ENCODE peak calls at places on chromosomes 7 and 10, in nine cellular contexts. One of them, this sample, is unnamed.

GRCh38 chr10:131946321-131946751 is 35.4 kb downstream of the BNIP3 start:
- DNase-seq in adrenal gland: peak; percentile 71
- DNase-seq in cardiac muscle cell: no peak
- DNase-seq in suprapubic skin: no peak
- DNase-seq in CD8-positive, alpha-beta memory T cell: no peak
- DNase-seq in mammary epithelial cell: no peak
- DNase-seq in heart left ventricle: no peak
- DNase-seq in fibroblast of lung: peak; percentile 95
- DNase-seq in PC-3: peak; percentile 87
- DNase-seq in this sample: no peak

GRCh38 chr7:140674899-140675701 is 2.4 kb downstream of the ADCK2 start:
- DNase-seq in adrenal gland: peak; percentile 86
- DNase-seq in cardiac muscle cell: peak; percentile 60
- DNase-seq in suprapubic skin: peak; percentile 57
- DNase-seq in CD8-positive, alpha-beta memory T cell: no peak
- DNase-seq in mammary epithelial cell: no peak
- DNase-seq in heart left ventricle: peak; percentile 39
- DNase-seq in fibroblast of lung: peak; percentile 41
- DNase-seq in PC-3: peak; percentile 56
- DNase-seq in this sample: no peak

GRCh38 chr10:110141747-110142625 is 65.4 kb upstream of the MXI1 start:
- DNase-seq in adrenal gland: peak; percentile 68
- DNase-seq in cardiac muscle cell: peak; percentile 38
- DNase-seq in suprapubic skin: no peak
- DNase-seq in CD8-positive, alpha-beta memory T cell: no peak
- DNase-seq in mammary epithelial cell: no peak
- DNase-seq in heart left ventricle: peak; percentile 79
- DNase-seq in fibroblast of lung: no peak
- DNase-seq in PC-3: no peak
- DNase-seq in this sample: peak; percentile 87

GRCh38 chr7:117279931-117280525 is 42.8 kb downstream of the WNT2 start:
- DNase-seq in adrenal gland: peak; percentile 8
- DNase-seq in cardiac muscle cell: no peak
- DNase-seq in suprapubic skin: peak; percentile 64
- DNase-seq in CD8-positive, alpha-beta memory T cell: no peak
- DNase-seq in mammary epithelial cell: no peak
- DNase-seq in heart left ventricle: no peak
- DNase-seq in fibroblast of lung: no peak
- DNase-seq in PC-3: no peak
- DNase-seq in this sample: no peak

GRCh38 chr7:108497082-108497725 is 28.7 kb downstream of the PNPLA8 start:
- DNase-seq in adrenal gland: peak; percentile 73
- DNase-seq in cardiac muscle cell: peak; percentile 54
- DNase-seq in suprapubic skin: no peak
- DNase-seq in CD8-positive, alpha-beta memory T cell: no peak
- DNase-seq in mammary epithelial cell: peak; percentile 42
- DNase-seq in heart left ventricle: no peak
- DNase-seq in fibroblast of lung: peak; percentile 29
- DNase-seq in PC-3: peak; percentile 74
- DNase-seq in this sample: peak; percentile 45

GRCh38 chr10:79320785-79321493 is 26.3 kb upstream of the PPIF start:
- DNase-seq in adrenal gland: peak; percentile 58
- DNase-seq in cardiac muscle cell: no peak
- DNase-seq in suprapubic skin: no peak
- DNase-seq in CD8-positive, alpha-beta memory T cell: no peak
- DNase-seq in mammary epithelial cell: peak; percentile 99
- DNase-seq in heart left ventricle: peak; percentile 17
- DNase-seq in fibroblast of lung: peak; percentile 84
- DNase-seq in PC-3: peak; percentile 100
- DNase-seq in this sample: no peak

GRCh38 chr7:123846217-123846891 is 1.4 kb downstream of the HYAL4 start:
- DNase-seq in adrenal gland: no peak
- DNase-seq in cardiac muscle cell: no peak
- DNase-seq in suprapubic skin: no peak
- DNase-seq in CD8-positive, alpha-beta memory T cell: no peak
- DNase-seq in mammary epithelial cell: peak; percentile 73
- DNase-seq in heart left ventricle: no peak
- DNase-seq in fibroblast of lung: peak; percentile 15
- DNase-seq in PC-3: peak; percentile 84
- DNase-seq in this sample: no peak

GRCh38 chr10:116271593-116272496 is 1.2 kb downstream of the GFRA1 start:
- DNase-seq in adrenal gland: peak; percentile 11
- DNase-seq in cardiac muscle cell: peak; percentile 39
- DNase-seq in suprapubic skin: peak; percentile 72
- DNase-seq in CD8-positive, alpha-beta memory T cell: no peak
- DNase-seq in mammary epithelial cell: no peak
- DNase-seq in heart left ventricle: peak; percentile 34
- DNase-seq in fibroblast of lung: peak; percentile 11
- DNase-seq in PC-3: no peak
- DNase-seq in this sample: no peak

GRCh38 chr10:11017575-11018425 is at the start of gene CELF2:
- DNase-seq in adrenal gland: peak; percentile 22
- DNase-seq in cardiac muscle cell: peak; percentile 91
- DNase-seq in suprapubic skin: peak; percentile 75
- DNase-seq in CD8-positive, alpha-beta memory T cell: peak; percentile 58
- DNase-seq in mammary epithelial cell: no peak
- DNase-seq in heart left ventricle: peak; percentile 84
- DNase-seq in fibroblast of lung: peak; percentile 23
- DNase-seq in PC-3: no peak
- DNase-seq in this sample: peak; percentile 64

GRCh38 chr7:102860351-102860811 is 52.4 kb upstream of the LRRC17 start:
- DNase-seq in adrenal gland: no peak
- DNase-seq in cardiac muscle cell: no peak
- DNase-seq in suprapubic skin: no peak
- DNase-seq in CD8-positive, alpha-beta memory T cell: no peak
- DNase-seq in mammary epithelial cell: peak; percentile 47
- DNase-seq in heart left ventricle: no peak
- DNase-seq in fibroblast of lung: peak; percentile 92
- DNase-seq in PC-3: peak; percentile 43
- DNase-seq in this sample: no peak

DNA sequence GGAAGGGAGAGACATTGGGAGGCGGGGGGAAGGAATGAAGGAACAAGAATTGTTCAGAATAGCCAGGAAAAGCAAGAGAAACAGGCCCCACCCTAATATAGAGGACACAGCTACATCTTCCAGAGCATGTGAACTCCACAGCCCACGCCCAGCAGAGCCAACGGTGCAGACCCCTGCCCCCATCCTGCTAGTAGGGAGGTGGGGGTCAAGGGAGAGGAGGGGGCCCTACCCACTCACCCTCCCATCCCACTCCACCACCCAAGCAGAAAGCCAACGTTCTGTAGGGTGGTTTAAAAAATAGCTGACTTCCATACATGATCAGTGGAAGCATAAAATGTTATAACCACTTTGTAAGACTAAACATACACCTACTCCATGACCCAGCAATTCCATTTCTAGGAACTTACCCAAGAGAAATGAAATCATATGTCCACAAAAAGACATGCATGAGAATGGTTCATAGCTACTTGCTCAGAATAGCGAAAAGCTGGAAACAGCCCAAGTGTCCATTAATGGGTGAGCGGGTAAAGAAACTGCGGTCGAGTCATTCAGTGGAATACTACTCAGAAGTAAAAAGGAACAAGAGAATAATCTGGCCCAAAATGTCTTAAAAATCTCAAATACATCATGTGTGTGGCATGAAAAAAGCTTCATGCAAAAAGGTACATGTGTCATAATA is 31.8 kb downstream of the CTBP2 start:
- DNase-seq in adrenal gland: no peak
- DNase-seq in cardiac muscle cell: no peak
- DNase-seq in suprapubic skin: no peak
- DNase-seq in CD8-positive, alpha-beta memory T cell: no peak
- DNase-seq in mammary epithelial cell: no peak
- DNase-seq in heart left ventricle: no peak
- DNase-seq in fibroblast of lung: no peak
- DNase-seq in PC-3: no peak
- DNase-seq in this sample: no peak
- H3K4me1 ChIP-seq in adrenal gland: peaks cover 26% of the 10 kb centered on the region
- H3K4me1 ChIP-seq in cardiac muscle cell: peaks cover 16% of the 10 kb centered on the region
- H3K4me1 ChIP-seq in suprapubic skin: peaks cover 32% of the 10 kb centered on the region
- H3K4me1 ChIP-seq in CD8-positive, alpha-beta memory T cell: no peaks in the 10 kb centered on the region
- H3K4me1 ChIP-seq in mammary epithelial cell: peaks cover 51% of the 10 kb centered on the region
- H3K4me1 ChIP-seq in heart left ventricle: peaks cover 64% of the 10 kb centered on the region
- H3K4me1 ChIP-seq in fibroblast of lung: peaks cover 13% of the 10 kb centered on the region
- H3K4me1 ChIP-seq in PC-3: peaks cover 15% of the 10 kb centered on the region
- H3K4me1 ChIP-seq in this sample: peaks cover 11% of the 10 kb centered on the region

GRCh38 chr7:100153713-100154519 is 4.6 kb downstream of the TRAPPC14 start:
- DNase-seq in adrenal gland: no peak
- DNase-seq in cardiac muscle cell: no peak
- DNase-seq in suprapubic skin: no peak
- DNase-seq in CD8-positive, alpha-beta memory T cell: no peak
- DNase-seq in mammary epithelial cell: no peak
- DNase-seq in heart left ventricle: no peak
- DNase-seq in fibroblast of lung: no peak
- DNase-seq in PC-3: no peak
- DNase-seq in this sample: peak; percentile 82
- H3K27ac ChIP-seq in adrenal gland: no peak overlapping the region
- H3K27ac ChIP-seq in cardiac muscle cell: peak overlapping the region; percentile 56
- H3K27ac ChIP-seq in suprapubic skin: peak overlapping the region; percentile 18
- H3K27ac ChIP-seq in CD8-positive, alpha-beta memory T cell: no peak overlapping the region
- H3K27ac ChIP-seq in mammary epithelial cell: no peak overlapping the region
- H3K27ac ChIP-seq in heart left ventricle: no peak overlapping the region
- H3K27ac ChIP-seq in fibroblast of lung: no peak overlapping the region
- H3K27ac ChIP-seq in PC-3: no peak overlapping the region
- H3K27ac ChIP-seq in this sample: peak overlapping the region; percentile 79

DNA sequence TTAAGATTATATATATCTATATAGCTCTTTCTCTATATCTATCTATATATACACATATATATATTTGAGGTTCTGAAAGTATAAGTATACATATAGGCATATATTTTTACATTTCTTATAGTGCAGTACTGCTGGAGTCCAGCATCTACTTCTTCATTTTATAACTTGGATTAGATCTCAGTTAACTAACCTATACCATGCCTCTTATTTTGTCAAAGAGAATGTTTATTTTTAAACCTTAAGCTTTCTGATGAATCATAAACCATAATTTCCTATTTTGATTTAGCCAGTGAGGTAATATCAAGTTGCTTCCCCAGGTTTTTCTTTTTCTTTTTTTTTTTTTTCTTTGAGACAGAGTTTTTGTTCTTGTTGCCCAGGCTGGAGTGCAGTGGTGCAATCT is 8.1 kb downstream of the ZNF32 start:
- DNase-seq in adrenal gland: no peak
- DNase-seq in cardiac muscle cell: no peak
- DNase-seq in suprapubic skin: no peak
- DNase-seq in CD8-positive, alpha-beta memory T cell: no peak
- DNase-seq in mammary epithelial cell: no peak
- DNase-seq in heart left ventricle: no peak
- DNase-seq in fibroblast of lung: no peak
- DNase-seq in PC-3: no peak
- DNase-seq in this sample: no peak
- H3K9me3 ChIP-seq in adrenal gland: no peaks in the 10 kb centered on the region
- H3K9me3 ChIP-seq in cardiac muscle cell: peaks cover 2% of the 10 kb centered on the region
- H3K9me3 ChIP-seq in suprapubic skin: peaks cover 38% of the 10 kb centered on the region
- H3K9me3 ChIP-seq in CD8-positive, alpha-beta memory T cell: peaks cover 41% of the 10 kb centered on the region
- H3K9me3 ChIP-seq in mammary epithelial cell: peaks cover 37% of the 10 kb centered on the region
- H3K9me3 ChIP-seq in heart left ventricle: peaks cover 14% of the 10 kb centered on the region
- H3K9me3 ChIP-seq in fibroblast of lung: peaks cover 6% of the 10 kb centered on the region
- H3K9me3 ChIP-seq in PC-3: peaks cover 38% of the 10 kb centered on the region
- H3K9me3 ChIP-seq in this sample: peaks cover 5% of the 10 kb centered on the region

GRCh38 chr10:49185213-49185612 is 3.0 kb downstream of the TMEM273 start:
- DNase-seq in adrenal gland: no peak
- DNase-seq in cardiac muscle cell: no peak
- DNase-seq in suprapubic skin: no peak
- DNase-seq in CD8-positive, alpha-beta memory T cell: no peak
- DNase-seq in mammary epithelial cell: no peak
- DNase-seq in heart left ventricle: no peak
- DNase-seq in fibroblast of lung: no peak
- DNase-seq in PC-3: no peak
- DNase-seq in this sample: no peak
- H3K4me1 ChIP-seq in adrenal gland: peaks cover 12% of the 10 kb centered on the region
- H3K4me1 ChIP-seq in cardiac muscle cell: no peaks in the 10 kb centered on the region
- H3K4me1 ChIP-seq in suprapubic skin: peaks cover 17% of the 10 kb centered on the region
- H3K4me1 ChIP-seq in CD8-positive, alpha-beta memory T cell: peaks cover 13% of the 10 kb centered on the region
- H3K4me1 ChIP-seq in mammary epithelial cell: no peaks in the 10 kb centered on the region
- H3K4me1 ChIP-seq in heart left ventricle: peaks cover 58% of the 10 kb centered on the region
- H3K4me1 ChIP-seq in fibroblast of lung: peaks cover 2% of the 10 kb centered on the region
- H3K4me1 ChIP-seq in PC-3: peaks cover 9% of the 10 kb centered on the region
- H3K4me1 ChIP-seq in this sample: no peaks in the 10 kb centered on the region

GRCh38 chr7:95952851-95953250 is 180.5 kb downstream of the DYNC1I1 start:
- DNase-seq in adrenal gland: no peak
- DNase-seq in cardiac muscle cell: peak; percentile 21
- DNase-seq in suprapubic skin: no peak
- DNase-seq in CD8-positive, alpha-beta memory T cell: no peak
- DNase-seq in mammary epithelial cell: no peak
- DNase-seq in heart left ventricle: no peak
- DNase-seq in fibroblast of lung: no peak
- DNase-seq in PC-3: peak; percentile 34
- DNase-seq in this sample: peak; percentile 32
- H3K27ac ChIP-seq in adrenal gland: no peak overlapping the region
- H3K27ac ChIP-seq in cardiac muscle cell: no peak overlapping the region
- H3K27ac ChIP-seq in suprapubic skin: no peak overlapping the region
- H3K27ac ChIP-seq in CD8-positive, alpha-beta memory T cell: no peak overlapping the region
- H3K27ac ChIP-seq in mammary epithelial cell: no peak overlapping the region
- H3K27ac ChIP-seq in heart left ventricle: no peak overlapping the region
- H3K27ac ChIP-seq in fibroblast of lung: no peak overlapping the region
- H3K27ac ChIP-seq in PC-3: no peak overlapping the region
- H3K27ac ChIP-seq in this sample: no peak overlapping the region

GRCh38 chr7:105875505-105875904 is 894 bp downstream of the ATXN7L1 start:
- DNase-seq in adrenal gland: no peak
- DNase-seq in cardiac muscle cell: no peak
- DNase-seq in suprapubic skin: no peak
- DNase-seq in CD8-positive, alpha-beta memory T cell: no peak
- DNase-seq in mammary epithelial cell: no peak
- DNase-seq in heart left ventricle: no peak
- DNase-seq in fibroblast of lung: no peak
- DNase-seq in PC-3: peak; percentile 53
- DNase-seq in this sample: no peak
- H3K9me3 ChIP-seq in adrenal gland: no peaks in the 10 kb centered on the region
- H3K9me3 ChIP-seq in cardiac muscle cell: no peaks in the 10 kb centered on the region
- H3K9me3 ChIP-seq in suprapubic skin: no peaks in the 10 kb centered on the region
- H3K9me3 ChIP-seq in CD8-positive, alpha-beta memory T cell: no peaks in the 10 kb centered on the region
- H3K9me3 ChIP-seq in mammary epithelial cell: no peaks in the 10 kb centered on the region
- H3K9me3 ChIP-seq in heart left ventricle: no peaks in the 10 kb centered on the region
- H3K9me3 ChIP-seq in fibroblast of lung: no peaks in the 10 kb centered on the region
- H3K9me3 ChIP-seq in PC-3: no peaks in the 10 kb centered on the region
- H3K9me3 ChIP-seq in this sample: no peaks in the 10 kb centered on the region

GRCh38 chr7:74032624-74033371 is 4.8 kb downstream of the ELN start:
- DNase-seq in adrenal gland: no peak
- DNase-seq in cardiac muscle cell: no peak
- DNase-seq in suprapubic skin: no peak
- DNase-seq in CD8-positive, alpha-beta memory T cell: no peak
- DNase-seq in mammary epithelial cell: no peak
- DNase-seq in heart left ventricle: no peak
- DNase-seq in fibroblast of lung: no peak
- DNase-seq in PC-3: no peak
- DNase-seq in this sample: no peak

GRCh38 chr7:74030861-74031260 is 2.9 kb downstream of the ELN start:
- DNase-seq in adrenal gland: no peak
- DNase-seq in cardiac muscle cell: no peak
- DNase-seq in suprapubic skin: no peak
- DNase-seq in CD8-positive, alpha-beta memory T cell: no peak
- DNase-seq in mammary epithelial cell: no peak
- DNase-seq in heart left ventricle: no peak
- DNase-seq in fibroblast of lung: no peak
- DNase-seq in PC-3: no peak
- DNase-seq in this sample: no peak

GRCh38 chr7:74032191-74032490 is 4.2 kb downstream of the ELN start:
- DNase-seq in adrenal gland: peak; percentile 52
- DNase-seq in cardiac muscle cell: no peak
- DNase-seq in suprapubic skin: no peak
- DNase-seq in CD8-positive, alpha-beta memory T cell: no peak
- DNase-seq in mammary epithelial cell: peak; percentile 47
- DNase-seq in heart left ventricle: peak; percentile 68
- DNase-seq in fibroblast of lung: peak; percentile 90
- DNase-seq in PC-3: no peak
- DNase-seq in this sample: no peak

GRCh38 chr7:74029991-74030415 is 2.0 kb downstream of the ELN start:
- DNase-seq in adrenal gland: no peak
- DNase-seq in cardiac muscle cell: peak; percentile 81
- DNase-seq in suprapubic skin: no peak
- DNase-seq in CD8-positive, alpha-beta memory T cell: no peak
- DNase-seq in mammary epithelial cell: no peak
- DNase-seq in heart left ventricle: no peak
- DNase-seq in fibroblast of lung: no peak
- DNase-seq in PC-3: no peak
- DNase-seq in this sample: no peak

GRCh38 chr7:74031403-74032190 is 3.6 kb downstream of the ELN start:
- DNase-seq in adrenal gland: no peak
- DNase-seq in cardiac muscle cell: no peak
- DNase-seq in suprapubic skin: no peak
- DNase-seq in CD8-positive, alpha-beta memory T cell: no peak
- DNase-seq in mammary epithelial cell: no peak
- DNase-seq in heart left ventricle: no peak
- DNase-seq in fibroblast of lung: no peak
- DNase-seq in PC-3: no peak
- DNase-seq in this sample: no peak
- H3K4me1 ChIP-seq in adrenal gland: peaks cover 27% of the 10 kb centered on the region
- H3K4me1 ChIP-seq in cardiac muscle cell: peaks cover 14% of the 10 kb centered on the region
- H3K4me1 ChIP-seq in suprapubic skin: peaks cover 73% of the 10 kb centered on the region
- H3K4me1 ChIP-seq in CD8-positive, alpha-beta memory T cell: peaks cover 2% of the 10 kb centered on the region
- H3K4me1 ChIP-seq in mammary epithelial cell: peaks cover 8% of the 10 kb centered on the region
- H3K4me1 ChIP-seq in heart left ventricle: peaks cover 74% of the 10 kb centered on the region
- H3K4me1 ChIP-seq in fibroblast of lung: peaks cover 36% of the 10 kb centered on the region
- H3K4me1 ChIP-seq in PC-3: no peaks in the 10 kb centered on the region
- H3K4me1 ChIP-seq in this sample: no peaks in the 10 kb centered on the region

This sample was measured in small intestine.